ENCODE peak calls at places on chromosomes 5 and 9, in eight cellular contexts. V, O, N, J, S, H, I and C are unnamed samples.

GRCh38 chr5:173643964-173644363 is 27.5 kb upstream of the BOD1 start:
- DNase-seq in V (no peak), O (no peak), N (no peak), J (no peak), S (no peak), H (peak), I (no peak), C (no peak)

GRCh38 chr5:130528474-130528873 is 624.2 kb downstream of the CHSY3 start:
- DNase-seq in V (no peak), O (peak), N (peak), J (no peak), S (no peak), H (no peak), I (no peak), C (peak)

GRCh38 chr5:142179776-142180387 is 71.3 kb downstream of the NDFIP1 start:
- DNase-seq in V (no peak), O (no peak), N (no peak), J (no peak), S (no peak), H (no peak), I (no peak), C (no peak)

GRCh38 chr5:53114988-53115387 is 5.4 kb upstream of the MOCS2 start:
- DNase-seq in V (no peak), O (peak), N (peak), J (no peak), S (no peak), H (no peak), I (no peak), C (peak)

GRCh38 chr5:178237431-178238312 is 5.1 kb upstream of the PHYKPL start:
- DNase-seq in V (no peak), O (no peak), N (peak), J (no peak), S (no peak), H (no peak), I (no peak), C (peak)

GRCh38 chr5:109567374-109568044 is 122.2 kb upstream of the MAN2A1 start:
- DNase-seq in V (no peak), O (no peak), N (peak), J (no peak), S (no peak), H (no peak), I (no peak), C (peak)

GRCh38 chr5:139335811-139336210 is 5.8 kb upstream of the PAIP2 start:
- DNase-seq in V (no peak), O (no peak), N (peak), J (no peak), S (no peak), H (no peak), I (no peak), C (no peak)

GRCh38 chr9:105244996-105245719 is 707 bp downstream of the SLC44A1 start:
- DNase-seq in V (peak), O (peak), N (peak), J (peak), S (peak), H (peak), I (peak), C (no peak)

GRCh38 chr9:35828716-35829083 is at the start of gene FAM221B:
- DNase-seq in V (no peak), O (no peak), N (peak), J (no peak), S (no peak), H (no peak), I (no peak), C (peak)

GRCh38 chr5:107670028-107670926 is 460 bp downstream of the EFNA5 start:
- DNase-seq in V (no peak), O (no peak), N (peak), J (no peak), S (no peak), H (no peak), I (peak), C (peak)

GRCh38 chr5:140632366-140633080 is 452 bp downstream of the CD14 start:
- DNase-seq in V (peak), O (no peak), N (peak), J (peak), S (peak), H (no peak), I (no peak), C (peak)

GRCh38 chr5:158875272-158875679 is 224.4 kb downstream of the EBF1 start:
- DNase-seq in V (no peak), O (no peak), N (peak), J (no peak), S (peak), H (no peak), I (no peak), C (peak)

GRCh38 chr9:132997591-132997990 is 19.1 kb downstream of the GFI1B start:
- DNase-seq in V (no peak), O (no peak), N (no peak), J (no peak), S (no peak), H (no peak), I (no peak), C (peak)

GRCh38 chr5:154475613-154476342 is 2.2 kb downstream of the HAND1 start:
- DNase-seq in V (no peak), O (no peak), N (no peak), J (no peak), S (no peak), H (no peak), I (no peak), C (no peak)

GRCh38 chr5:174271316-174271715 is 225.8 kb downstream of the NSG2 start:
- DNase-seq in V (no peak), O (no peak), N (no peak), J (no peak), S (no peak), H (no peak), I (no peak), C (no peak)

GRCh38 chr5:21154526-21154925 is 1166.5 kb upstream of the CDH18 start:
- DNase-seq in V (peak), O (no peak), N (no peak), J (no peak), S (no peak), H (peak), I (no peak), C (no peak)

GRCh38 chr5:156367602-156368001 is 40.6 kb downstream of the SGCD start:
- DNase-seq in V (no peak), O (peak), N (no peak), J (no peak), S (no peak), H (no peak), I (no peak), C (peak)

GRCh38 chr5:109743770-109744212 is 54.1 kb downstream of the MAN2A1 start:
- DNase-seq in V (no peak), O (peak), N (peak), J (no peak), S (no peak), H (no peak), I (no peak), C (peak)

GRCh38 chr5:76402251-76402879 is 720 bp upstream of the IQGAP2 start:
- DNase-seq in V (peak), O (no peak), N (no peak), J (peak), S (no peak), H (no peak), I (no peak), C (no peak)

GRCh38 chr5:119486-120097 is 27.6 kb downstream of the PLEKHG4B start:
- DNase-seq in V (no peak), O (no peak), N (no peak), J (no peak), S (no peak), H (no peak), I (no peak), C (no peak)

GRCh38 chr9:95605087-95605486 is 88.3 kb upstream of the PTCH1 start:
- DNase-seq in V (peak), O (no peak), N (no peak), J (no peak), S (no peak), H (no peak), I (no peak), C (no peak)

GRCh38 chr9:36191290-36191645 is 547 bp downstream of the CLTA start:
- DNase-seq in V (peak), O (peak), N (peak), J (peak), S (peak), H (no peak), I (no peak), C (peak)

GRCh38 chr5:51997908-51998307 is 614.7 kb downstream of the ISL1 start:
- DNase-seq in V (no peak), O (no peak), N (no peak), J (no peak), S (no peak), H (no peak), I (no peak), C (no peak)

GRCh38 chr9:95508242-95508967 is 8.4 kb downstream of the PTCH1 start:
- DNase-seq in V (no peak), O (peak), N (peak), J (no peak), S (no peak), H (no peak), I (no peak), C (no peak)

GRCh38 chr9:14992025-14992424 is 81.8 kb upstream of the FREM1 start:
- DNase-seq in V (no peak), O (no peak), N (no peak), J (no peak), S (peak), H (no peak), I (no peak), C (peak)

GRCh38 chr9:12988259-12988658 is 213.4 kb downstream of the LURAP1L start:
- DNase-seq in V (no peak), O (no peak), N (no peak), J (no peak), S (no peak), H (no peak), I (no peak), C (no peak)

GRCh38 chr9:20811872-20812271 is 127.8 kb downstream of the FOCAD start:
- DNase-seq in V (no peak), O (peak), N (peak), J (no peak), S (no peak), H (no peak), I (no peak), C (peak)

GRCh38 chr5:120609570-120609969 is 145.5 kb downstream of the PRR16 start:
- DNase-seq in V (no peak), O (no peak), N (peak), J (no peak), S (no peak), H (no peak), I (no peak), C (peak)

GRCh38 chr9:119961774-119962408 is 592.7 kb upstream of the BRINP1 start:
- DNase-seq in V (peak), O (peak), N (peak), J (no peak), S (no peak), H (no peak), I (no peak), C (no peak)